ENCODE peak calls at places on chromosomes 5 and 9, in nine cellular contexts. One of them, this sample, is unnamed.
A peak's percentile ranks its signal among the peaks of the same experiment; 100 is the strongest.

GRCh38 chr9:99948482-99948881 is 42.0 kb downstream of the STX17 start:
- DNase-seq in Peyer's patch: no peak
- DNase-seq in endothelial cell: no peak
- DNase-seq in omental fat pad: no peak
- DNase-seq in GM20000: no peak
- DNase-seq in neural progenitor cell: no peak
- DNase-seq in fibroblast of mammary gland: no peak
- DNase-seq in lung: no peak
- DNase-seq in esophagus squamous epithelium: no peak
- DNase-seq in this sample: no peak

GRCh38 chr5:96214442-96215197 is 218.4 kb downstream of the PCSK1 start:
- DNase-seq in esophagus squamous epithelium: no peak
- DNase-seq in endothelial cell: no peak
- DNase-seq in lung: no peak
- DNase-seq in omental fat pad: no peak
- DNase-seq in GM20000: no peak
- DNase-seq in fibroblast of mammary gland: no peak
- DNase-seq in neural progenitor cell: no peak
- DNase-seq in Peyer's patch: no peak
- DNase-seq in this sample: no peak

GRCh38 chr9:108374606-108375005 is 481.2 kb downstream of the ACTL7B start:
- DNase-seq in neural progenitor cell: no peak
- DNase-seq in esophagus squamous epithelium: no peak
- DNase-seq in fibroblast of mammary gland: no peak
- DNase-seq in Peyer's patch: no peak
- DNase-seq in omental fat pad: no peak
- DNase-seq in GM20000: no peak
- DNase-seq in lung: no peak
- DNase-seq in endothelial cell: no peak
- DNase-seq in this sample: no peak

GRCh38 chr9:135536166-135536565 is 9.8 kb upstream of the OBP2A start:
- DNase-seq in esophagus squamous epithelium: no peak
- DNase-seq in neural progenitor cell: no peak
- DNase-seq in GM20000: no peak
- DNase-seq in lung: no peak
- DNase-seq in fibroblast of mammary gland: no peak
- DNase-seq in endothelial cell: no peak
- DNase-seq in omental fat pad: peak; percentile 2
- DNase-seq in Peyer's patch: no peak
- DNase-seq in this sample: no peak

GRCh38 chr5:40447438-40447837 is 232.3 kb upstream of the PTGER4 start:
- DNase-seq in neural progenitor cell: no peak
- DNase-seq in endothelial cell: no peak
- DNase-seq in fibroblast of mammary gland: peak; percentile 78
- DNase-seq in Peyer's patch: no peak
- DNase-seq in esophagus squamous epithelium: no peak
- DNase-seq in omental fat pad: no peak
- DNase-seq in GM20000: no peak
- DNase-seq in lung: no peak
- DNase-seq in this sample: no peak

GRCh38 chr5:175868996-175869638 is 2.3 kb upstream of the CPLX2 start:
- DNase-seq in fibroblast of mammary gland: no peak
- DNase-seq in esophagus squamous epithelium: no peak
- DNase-seq in omental fat pad: no peak
- DNase-seq in neural progenitor cell: peak; percentile 18
- DNase-seq in endothelial cell: no peak
- DNase-seq in Peyer's patch: no peak
- DNase-seq in GM20000: no peak
- DNase-seq in lung: no peak
- DNase-seq in this sample: no peak

GRCh38 chr5:40046792-40047191 is 622.0 kb upstream of the DAB2 start:
- DNase-seq in esophagus squamous epithelium: no peak
- DNase-seq in fibroblast of mammary gland: peak; percentile 84
- DNase-seq in GM20000: no peak
- DNase-seq in Peyer's patch: no peak
- DNase-seq in lung: no peak
- DNase-seq in neural progenitor cell: no peak
- DNase-seq in endothelial cell: no peak
- DNase-seq in omental fat pad: no peak
- DNase-seq in this sample: no peak

GRCh38 chr9:96513622-96514021 is 63.7 kb downstream of the HABP4 start:
- DNase-seq in lung: no peak
- DNase-seq in fibroblast of mammary gland: peak; percentile 81
- DNase-seq in Peyer's patch: no peak
- DNase-seq in omental fat pad: no peak
- DNase-seq in neural progenitor cell: no peak
- DNase-seq in GM20000: no peak
- DNase-seq in endothelial cell: no peak
- DNase-seq in esophagus squamous epithelium: no peak
- DNase-seq in this sample: no peak

GRCh38 chr5:88691945-88692868 is 190.8 kb downstream of the MEF2C start:
- DNase-seq in GM20000: no peak
- DNase-seq in lung: no peak
- DNase-seq in esophagus squamous epithelium: no peak
- DNase-seq in Peyer's patch: no peak
- DNase-seq in neural progenitor cell: peak; percentile 57
- DNase-seq in endothelial cell: no peak
- DNase-seq in omental fat pad: no peak
- DNase-seq in fibroblast of mammary gland: no peak
- DNase-seq in this sample: no peak

GRCh38 chr5:121503111-121503840 is 348.4 kb upstream of the FTMT start:
- DNase-seq in GM20000: no peak
- DNase-seq in endothelial cell: peak; percentile 46
- DNase-seq in neural progenitor cell: peak; percentile 57
- DNase-seq in fibroblast of mammary gland: peak; percentile 1
- DNase-seq in omental fat pad: peak; percentile 32
- DNase-seq in lung: peak; percentile 58
- DNase-seq in Peyer's patch: peak; percentile 16
- DNase-seq in esophagus squamous epithelium: no peak
- DNase-seq in this sample: no peak

GRCh38 chr9:89498845-89499480 is 1.1 kb upstream of the SEMA4D start:
- DNase-seq in esophagus squamous epithelium: no peak
- DNase-seq in Peyer's patch: peak; percentile 78
- DNase-seq in GM20000: peak; percentile 72
- DNase-seq in lung: no peak
- DNase-seq in fibroblast of mammary gland: no peak
- DNase-seq in endothelial cell: no peak
- DNase-seq in omental fat pad: no peak
- DNase-seq in neural progenitor cell: no peak
- DNase-seq in this sample: peak; percentile 58

GRCh38 chr5:1824109-1824821 is 23.1 kb downstream of the NDUFS6 start:
- DNase-seq in lung: no peak
- DNase-seq in omental fat pad: no peak
- DNase-seq in esophagus squamous epithelium: no peak
- DNase-seq in GM20000: no peak
- DNase-seq in neural progenitor cell: no peak
- DNase-seq in Peyer's patch: no peak
- DNase-seq in endothelial cell: no peak
- DNase-seq in fibroblast of mammary gland: no peak
- DNase-seq in this sample: no peak
- TF ChIP-seq CTCF in lung: no peak
- TF ChIP-seq CTCF in omental fat pad: no peak
- TF ChIP-seq CTCF in esophagus squamous epithelium: no peak
- TF ChIP-seq CTCF in GM20000: no peak
- TF ChIP-seq CTCF in neural progenitor cell: peak; percentile 13
- TF ChIP-seq CTCF in Peyer's patch: no peak
- TF ChIP-seq CTCF in endothelial cell: no peak
- TF ChIP-seq CTCF in fibroblast of mammary gland: no peak
- TF ChIP-seq CTCF in this sample: peak; percentile 6

DNA sequence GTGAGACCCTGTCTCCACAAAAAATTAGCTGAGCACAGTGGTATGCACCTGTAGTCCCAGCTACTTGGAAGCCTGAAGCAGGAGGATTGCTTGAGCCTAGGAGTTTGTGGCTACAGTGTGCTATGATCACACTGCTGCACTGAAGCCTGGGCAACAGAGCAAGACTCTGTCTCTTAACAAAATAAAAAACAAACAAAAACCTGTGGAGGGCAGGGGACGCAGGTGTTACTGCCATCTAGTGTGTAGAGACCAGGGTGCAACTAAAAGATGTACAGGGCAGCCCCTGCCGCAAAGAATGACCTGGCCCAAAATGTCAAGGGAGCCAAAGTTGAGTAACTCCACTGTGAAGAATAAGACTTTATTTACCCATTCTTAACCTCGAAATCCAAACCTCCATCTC is 27.1 kb downstream of the ASPN start:
- DNase-seq in GM20000: no peak
- DNase-seq in neural progenitor cell: peak; percentile 8
- DNase-seq in endothelial cell: peak; percentile 11
- DNase-seq in omental fat pad: no peak
- DNase-seq in lung: no peak
- DNase-seq in fibroblast of mammary gland: no peak
- DNase-seq in Peyer's patch: no peak
- DNase-seq in esophagus squamous epithelium: no peak
- DNase-seq in this sample: no peak
- TF ChIP-seq CTCF in GM20000: peak; percentile 37
- TF ChIP-seq CTCF in neural progenitor cell: peak; percentile 50
- TF ChIP-seq CTCF in endothelial cell: no peak
- TF ChIP-seq CTCF in omental fat pad: no peak
- TF ChIP-seq CTCF in lung: no peak
- TF ChIP-seq CTCF in fibroblast of mammary gland: peak; percentile 29
- TF ChIP-seq CTCF in Peyer's patch: peak; percentile 7
- TF ChIP-seq CTCF in esophagus squamous epithelium: no peak
- TF ChIP-seq CTCF in this sample: peak; percentile 46

GRCh38 chr5:43634621-43635020 is 31.6 kb downstream of the NNT start:
- DNase-seq in Peyer's patch: no peak
- DNase-seq in lung: no peak
- DNase-seq in fibroblast of mammary gland: no peak
- DNase-seq in endothelial cell: no peak
- DNase-seq in neural progenitor cell: no peak
- DNase-seq in omental fat pad: no peak
- DNase-seq in esophagus squamous epithelium: no peak
- DNase-seq in GM20000: no peak
- DNase-seq in this sample: no peak

GRCh38 chr5:43636076-43636475 is 33.1 kb downstream of the NNT start:
- DNase-seq in endothelial cell: no peak
- DNase-seq in lung: no peak
- DNase-seq in Peyer's patch: no peak
- DNase-seq in GM20000: no peak
- DNase-seq in fibroblast of mammary gland: no peak
- DNase-seq in neural progenitor cell: no peak
- DNase-seq in esophagus squamous epithelium: no peak
- DNase-seq in omental fat pad: no peak
- DNase-seq in this sample: no peak

GRCh38 chr5:43627028-43627427 is 24.0 kb downstream of the NNT start:
- DNase-seq in omental fat pad: no peak
- DNase-seq in lung: no peak
- DNase-seq in esophagus squamous epithelium: no peak
- DNase-seq in Peyer's patch: no peak
- DNase-seq in neural progenitor cell: peak; percentile 71
- DNase-seq in GM20000: no peak
- DNase-seq in fibroblast of mammary gland: peak; percentile 85
- DNase-seq in endothelial cell: peak; percentile 59
- DNase-seq in this sample: no peak

GRCh38 chr5:43635374-43635773 is 32.4 kb downstream of the NNT start:
- DNase-seq in neural progenitor cell: no peak
- DNase-seq in omental fat pad: no peak
- DNase-seq in esophagus squamous epithelium: no peak
- DNase-seq in Peyer's patch: no peak
- DNase-seq in fibroblast of mammary gland: peak; percentile 36
- DNase-seq in endothelial cell: no peak
- DNase-seq in GM20000: no peak
- DNase-seq in lung: no peak
- DNase-seq in this sample: no peak

DNA sequence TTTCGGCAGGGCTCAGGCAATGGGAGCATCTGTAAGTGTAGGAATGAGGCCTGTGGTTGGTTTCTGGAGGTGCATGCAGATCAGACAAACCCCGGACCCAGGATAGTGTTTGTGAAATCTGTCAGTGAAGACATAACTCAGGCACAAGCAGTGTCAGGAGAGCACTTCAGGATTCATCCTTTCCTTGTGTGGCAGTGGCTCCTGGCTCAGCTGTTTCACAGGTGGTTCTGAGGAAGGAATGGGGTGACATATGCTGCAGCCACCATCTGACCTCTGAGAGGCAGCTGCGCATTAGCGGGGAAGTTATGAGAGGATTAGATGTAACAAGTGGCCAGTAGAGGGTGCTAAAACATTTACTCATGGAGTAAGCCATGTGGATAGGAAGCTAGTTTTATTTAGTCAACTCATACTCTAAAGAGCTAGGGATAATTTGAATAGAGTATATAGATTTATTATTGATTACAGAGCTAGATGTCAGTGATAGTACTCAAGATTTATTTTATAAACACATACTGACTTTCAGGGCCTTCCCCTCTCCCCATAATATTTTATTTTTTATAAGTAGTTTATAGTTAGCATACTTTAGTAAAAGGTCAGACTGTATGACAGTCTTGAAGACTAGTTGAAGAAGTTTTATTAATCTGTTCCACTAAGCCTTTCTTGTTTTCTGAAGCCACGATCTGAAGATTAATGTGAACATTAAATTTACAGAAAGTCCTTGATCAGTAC is 28.4 kb downstream of the NNT start:
- DNase-seq in endothelial cell: peak; percentile 54
- DNase-seq in Peyer's patch: peak; percentile 20
- DNase-seq in lung: peak; percentile 41
- DNase-seq in omental fat pad: no peak
- DNase-seq in esophagus squamous epithelium: no peak
- DNase-seq in GM20000: peak; percentile 45
- DNase-seq in fibroblast of mammary gland: peak; percentile 87
- DNase-seq in neural progenitor cell: peak; percentile 93
- DNase-seq in this sample: peak; percentile 21
- TF ChIP-seq CTCF in endothelial cell: peak; percentile 56
- TF ChIP-seq CTCF in Peyer's patch: peak; percentile 55
- TF ChIP-seq CTCF in lung: peak; percentile 32
- TF ChIP-seq CTCF in omental fat pad: no peak
- TF ChIP-seq CTCF in esophagus squamous epithelium: peak; percentile 54
- TF ChIP-seq CTCF in GM20000: no peak
- TF ChIP-seq CTCF in fibroblast of mammary gland: peak; percentile 63
- TF ChIP-seq CTCF in neural progenitor cell: peak; percentile 78
- TF ChIP-seq CTCF in this sample: peak; percentile 62

GRCh38 chr5:154571325-154572035 is 93.5 kb upstream of the HAND1 start:
- DNase-seq in fibroblast of mammary gland: no peak
- DNase-seq in endothelial cell: no peak
- DNase-seq in esophagus squamous epithelium: no peak
- DNase-seq in lung: no peak
- DNase-seq in omental fat pad: no peak
- DNase-seq in GM20000: no peak
- DNase-seq in Peyer's patch: no peak
- DNase-seq in neural progenitor cell: no peak
- DNase-seq in this sample: no peak

GRCh38 chr5:154573011-154573410 is 95.0 kb upstream of the HAND1 start:
- DNase-seq in fibroblast of mammary gland: no peak
- DNase-seq in Peyer's patch: no peak
- DNase-seq in GM20000: no peak
- DNase-seq in endothelial cell: no peak
- DNase-seq in esophagus squamous epithelium: no peak
- DNase-seq in lung: no peak
- DNase-seq in omental fat pad: no peak
- DNase-seq in neural progenitor cell: no peak
- DNase-seq in this sample: no peak

GRCh38 chr5:154580422-154580821 is 102.4 kb upstream of the HAND1 start:
- DNase-seq in Peyer's patch: no peak
- DNase-seq in endothelial cell: no peak
- DNase-seq in GM20000: no peak
- DNase-seq in neural progenitor cell: peak; percentile 23
- DNase-seq in fibroblast of mammary gland: no peak
- DNase-seq in lung: no peak
- DNase-seq in esophagus squamous epithelium: no peak
- DNase-seq in omental fat pad: no peak
- DNase-seq in this sample: no peak

GRCh38 chr5:154577449-154577848 is 99.4 kb upstream of the HAND1 start:
- DNase-seq in GM20000: no peak
- DNase-seq in endothelial cell: no peak
- DNase-seq in Peyer's patch: no peak
- DNase-seq in esophagus squamous epithelium: no peak
- DNase-seq in lung: no peak
- DNase-seq in omental fat pad: no peak
- DNase-seq in fibroblast of mammary gland: no peak
- DNase-seq in neural progenitor cell: no peak
- DNase-seq in this sample: no peak

GRCh38 chr5:154575869-154576806 is 98.1 kb upstream of the HAND1 start:
- DNase-seq in esophagus squamous epithelium: no peak
- DNase-seq in neural progenitor cell: no peak
- DNase-seq in fibroblast of mammary gland: no peak
- DNase-seq in Peyer's patch: no peak
- DNase-seq in endothelial cell: no peak
- DNase-seq in GM20000: peak; percentile 69
- DNase-seq in omental fat pad: no peak
- DNase-seq in lung: no peak
- DNase-seq in this sample: peak; percentile 63
- TF ChIP-seq CTCF in esophagus squamous epithelium: no peak
- TF ChIP-seq CTCF in neural progenitor cell: no peak
- TF ChIP-seq CTCF in fibroblast of mammary gland: peak; percentile 5
- TF ChIP-seq CTCF in Peyer's patch: no peak
- TF ChIP-seq CTCF in endothelial cell: no peak
- TF ChIP-seq CTCF in GM20000: peak; percentile 50
- TF ChIP-seq CTCF in omental fat pad: no peak
- TF ChIP-seq CTCF in lung: no peak
- TF ChIP-seq CTCF in this sample: peak; percentile 49

This sample was measured in GM13977.